ENCODE peak calls at places on chromosomes 12 and 14, in seven cellular contexts. One of them, this sample, is unnamed.

GRCh38 chr12:102765736-102766135 is 151.3 kb downstream of the PAH start:
- DNase-seq in GM18507: no peak
- DNase-seq in epithelial cell of esophagus: no peak
- DNase-seq in cerebellum: peak
- DNase-seq in dorsolateral prefrontal cortex: no peak
- DNase-seq in left ventricle myocardium inferior: no peak
- DNase-seq in activated naive CD4-positive, alpha-beta T cell treated with anti-CD3 and anti-CD28 coated beads for 36 hours: no peak
- DNase-seq in this sample: no peak

GRCh38 chr12:11765817-11766794 is 116.6 kb downstream of the ETV6 start:
- DNase-seq in GM18507: no peak
- DNase-seq in epithelial cell of esophagus: no peak
- DNase-seq in cerebellum: no peak
- DNase-seq in dorsolateral prefrontal cortex: no peak
- DNase-seq in left ventricle myocardium inferior: no peak
- DNase-seq in activated naive CD4-positive, alpha-beta T cell treated with anti-CD3 and anti-CD28 coated beads for 36 hours: peak
- DNase-seq in this sample: peak

GRCh38 chr12:122406701-122407154 is 15.7 kb downstream of the CLIP1 start:
- DNase-seq in GM18507: no peak
- DNase-seq in epithelial cell of esophagus: no peak
- DNase-seq in cerebellum: no peak
- DNase-seq in dorsolateral prefrontal cortex: no peak
- DNase-seq in left ventricle myocardium inferior: no peak
- DNase-seq in activated naive CD4-positive, alpha-beta T cell treated with anti-CD3 and anti-CD28 coated beads for 36 hours: no peak
- DNase-seq in this sample: no peak

GRCh38 chr14:102503576-102504224 is 5.9 kb downstream of the ANKRD9 start:
- DNase-seq in GM18507: no peak
- DNase-seq in epithelial cell of esophagus: peak
- DNase-seq in cerebellum: no peak
- DNase-seq in dorsolateral prefrontal cortex: no peak
- DNase-seq in left ventricle myocardium inferior: no peak
- DNase-seq in activated naive CD4-positive, alpha-beta T cell treated with anti-CD3 and anti-CD28 coated beads for 36 hours: no peak
- DNase-seq in this sample: no peak

GRCh38 chr12:10033783-10034381 is 3.4 kb downstream of the CLEC9A start:
- DNase-seq in GM18507: no peak
- DNase-seq in epithelial cell of esophagus: peak
- DNase-seq in cerebellum: no peak
- DNase-seq in dorsolateral prefrontal cortex: no peak
- DNase-seq in left ventricle myocardium inferior: no peak
- DNase-seq in activated naive CD4-positive, alpha-beta T cell treated with anti-CD3 and anti-CD28 coated beads for 36 hours: no peak
- DNase-seq in this sample: no peak

GRCh38 chr12:12503384-12504078 is 59.1 kb downstream of the DUSP16 start:
- DNase-seq in GM18507: no peak
- DNase-seq in epithelial cell of esophagus: no peak
- DNase-seq in cerebellum: no peak
- DNase-seq in dorsolateral prefrontal cortex: no peak
- DNase-seq in left ventricle myocardium inferior: no peak
- DNase-seq in activated naive CD4-positive, alpha-beta T cell treated with anti-CD3 and anti-CD28 coated beads for 36 hours: peak
- DNase-seq in this sample: no peak

GRCh38 chr12:26701604-26702215 is 131.3 kb downstream of the ITPR2 start:
- DNase-seq in GM18507: no peak
- DNase-seq in epithelial cell of esophagus: peak
- DNase-seq in cerebellum: peak
- DNase-seq in dorsolateral prefrontal cortex: no peak
- DNase-seq in left ventricle myocardium inferior: no peak
- DNase-seq in activated naive CD4-positive, alpha-beta T cell treated with anti-CD3 and anti-CD28 coated beads for 36 hours: no peak
- DNase-seq in this sample: no peak

GRCh38 chr14:101862177-101862576 is 100.7 kb downstream of the PPP2R5C start:
- DNase-seq in GM18507: no peak
- DNase-seq in epithelial cell of esophagus: no peak
- DNase-seq in cerebellum: no peak
- DNase-seq in dorsolateral prefrontal cortex: no peak
- DNase-seq in left ventricle myocardium inferior: no peak
- DNase-seq in activated naive CD4-positive, alpha-beta T cell treated with anti-CD3 and anti-CD28 coated beads for 36 hours: no peak
- DNase-seq in this sample: no peak

GRCh38 chr14:33689680-33690079 is 261.2 kb downstream of the EGLN3 start:
- DNase-seq in GM18507: no peak
- DNase-seq in epithelial cell of esophagus: no peak
- DNase-seq in cerebellum: no peak
- DNase-seq in dorsolateral prefrontal cortex: no peak
- DNase-seq in left ventricle myocardium inferior: no peak
- DNase-seq in activated naive CD4-positive, alpha-beta T cell treated with anti-CD3 and anti-CD28 coated beads for 36 hours: no peak
- DNase-seq in this sample: no peak

GRCh38 chr14:72515779-72516770 is 377.8 kb downstream of the DPF3 start:
- DNase-seq in GM18507: no peak
- DNase-seq in epithelial cell of esophagus: no peak
- DNase-seq in cerebellum: peak
- DNase-seq in dorsolateral prefrontal cortex: no peak
- DNase-seq in left ventricle myocardium inferior: no peak
- DNase-seq in activated naive CD4-positive, alpha-beta T cell treated with anti-CD3 and anti-CD28 coated beads for 36 hours: no peak
- DNase-seq in this sample: no peak

GRCh38 chr12:29241821-29242591 is 92.9 kb downstream of the FAR2 start:
- DNase-seq in GM18507: no peak
- DNase-seq in epithelial cell of esophagus: peak
- DNase-seq in cerebellum: peak
- DNase-seq in dorsolateral prefrontal cortex: peak
- DNase-seq in left ventricle myocardium inferior: no peak
- DNase-seq in activated naive CD4-positive, alpha-beta T cell treated with anti-CD3 and anti-CD28 coated beads for 36 hours: peak
- DNase-seq in this sample: peak

GRCh38 chr12:112906712-112907414 is at the start of gene OAS1:
- DNase-seq in GM18507: peak
- DNase-seq in epithelial cell of esophagus: peak
- DNase-seq in cerebellum: no peak
- DNase-seq in dorsolateral prefrontal cortex: no peak
- DNase-seq in left ventricle myocardium inferior: no peak
- DNase-seq in activated naive CD4-positive, alpha-beta T cell treated with anti-CD3 and anti-CD28 coated beads for 36 hours: peak
- DNase-seq in this sample: no peak

GRCh38 chr12:18146375-18146774 is 56.4 kb upstream of the RERGL start:
- DNase-seq in GM18507: no peak
- DNase-seq in epithelial cell of esophagus: peak
- DNase-seq in cerebellum: no peak
- DNase-seq in dorsolateral prefrontal cortex: no peak
- DNase-seq in left ventricle myocardium inferior: no peak
- DNase-seq in activated naive CD4-positive, alpha-beta T cell treated with anti-CD3 and anti-CD28 coated beads for 36 hours: no peak
- DNase-seq in this sample: no peak

GRCh38 chr12:87150969-87151662 is 878.1 kb downstream of the C12orf50 start:
- DNase-seq in GM18507: no peak
- DNase-seq in epithelial cell of esophagus: peak
- DNase-seq in cerebellum: no peak
- DNase-seq in dorsolateral prefrontal cortex: no peak
- DNase-seq in left ventricle myocardium inferior: no peak
- DNase-seq in activated naive CD4-positive, alpha-beta T cell treated with anti-CD3 and anti-CD28 coated beads for 36 hours: no peak
- DNase-seq in this sample: no peak